ENCODE peak calls at places on chromosomes 11 and 22, in nine cellular contexts. One of them, this sample, is unnamed.

GRCh38 chr11:131957891-131958290 is 587.5 kb downstream of the NTM start:
- DNase-seq in left ventricle myocardium inferior: no peak
- DNase-seq in activated naive CD4-positive, alpha-beta T cell treated with anti-CD3 and anti-CD28 coated beads for 36 hours: no peak
- DNase-seq in aorta: no peak
- DNase-seq in stimulated activated CD8-positive, alpha-beta memory T cell treated with anti-CD3 and anti-CD28 coated beads, Interleukin-4, amount 100 ng/mL, for 24 hours: no peak
- DNase-seq in fibroblast of pulmonary artery: no peak
- DNase-seq in T-helper 9 cell: no peak
- DNase-seq in NCI-H345: no peak
- DNase-seq in body of pancreas: no peak
- DNase-seq in this sample: no peak

GRCh38 chr11:66277475-66278391 is at the start of gene CNIH2:
- DNase-seq in left ventricle myocardium inferior: no peak
- DNase-seq in activated naive CD4-positive, alpha-beta T cell treated with anti-CD3 and anti-CD28 coated beads for 36 hours: no peak
- DNase-seq in aorta: no peak
- DNase-seq in stimulated activated CD8-positive, alpha-beta memory T cell treated with anti-CD3 and anti-CD28 coated beads, Interleukin-4, amount 100 ng/mL, for 24 hours: no peak
- DNase-seq in fibroblast of pulmonary artery: no peak
- DNase-seq in T-helper 9 cell: peak; percentile 51
- DNase-seq in NCI-H345: peak; percentile 71
- DNase-seq in body of pancreas: no peak
- DNase-seq in this sample: peak; percentile 74

GRCh38 chr11:121416909-121417567 is 35.1 kb upstream of the SORL1 start:
- DNase-seq in left ventricle myocardium inferior: peak; percentile 81
- DNase-seq in activated naive CD4-positive, alpha-beta T cell treated with anti-CD3 and anti-CD28 coated beads for 36 hours: peak; percentile 64
- DNase-seq in aorta: peak; percentile 94
- DNase-seq in stimulated activated CD8-positive, alpha-beta memory T cell treated with anti-CD3 and anti-CD28 coated beads, Interleukin-4, amount 100 ng/mL, for 24 hours: no peak
- DNase-seq in fibroblast of pulmonary artery: peak; percentile 94
- DNase-seq in T-helper 9 cell: peak; percentile 26
- DNase-seq in NCI-H345: no peak
- DNase-seq in body of pancreas: peak; percentile 91
- DNase-seq in this sample: no peak

GRCh38 chr11:83681045-83681781 is 395.0 kb upstream of the CCDC90B start:
- DNase-seq in left ventricle myocardium inferior: no peak
- DNase-seq in activated naive CD4-positive, alpha-beta T cell treated with anti-CD3 and anti-CD28 coated beads for 36 hours: no peak
- DNase-seq in aorta: no peak
- DNase-seq in stimulated activated CD8-positive, alpha-beta memory T cell treated with anti-CD3 and anti-CD28 coated beads, Interleukin-4, amount 100 ng/mL, for 24 hours: no peak
- DNase-seq in fibroblast of pulmonary artery: peak; percentile 1
- DNase-seq in T-helper 9 cell: no peak
- DNase-seq in NCI-H345: peak; percentile 56
- DNase-seq in body of pancreas: no peak
- DNase-seq in this sample: no peak

GRCh38 chr22:29769723-29770321 is 2.7 kb downstream of the UQCR10 start:
- DNase-seq in left ventricle myocardium inferior: no peak
- DNase-seq in activated naive CD4-positive, alpha-beta T cell treated with anti-CD3 and anti-CD28 coated beads for 36 hours: no peak
- DNase-seq in aorta: no peak
- DNase-seq in stimulated activated CD8-positive, alpha-beta memory T cell treated with anti-CD3 and anti-CD28 coated beads, Interleukin-4, amount 100 ng/mL, for 24 hours: no peak
- DNase-seq in fibroblast of pulmonary artery: no peak
- DNase-seq in T-helper 9 cell: no peak
- DNase-seq in NCI-H345: no peak
- DNase-seq in body of pancreas: no peak
- DNase-seq in this sample: no peak

GRCh38 chr22:29030618-29031235 is 30.9 kb downstream of the C22orf31 start:
- DNase-seq in left ventricle myocardium inferior: peak; percentile 73
- DNase-seq in activated naive CD4-positive, alpha-beta T cell treated with anti-CD3 and anti-CD28 coated beads for 36 hours: peak; percentile 20
- DNase-seq in aorta: peak; percentile 83
- DNase-seq in stimulated activated CD8-positive, alpha-beta memory T cell treated with anti-CD3 and anti-CD28 coated beads, Interleukin-4, amount 100 ng/mL, for 24 hours: no peak
- DNase-seq in fibroblast of pulmonary artery: peak; percentile 81
- DNase-seq in T-helper 9 cell: no peak
- DNase-seq in NCI-H345: no peak
- DNase-seq in body of pancreas: peak; percentile 93
- DNase-seq in this sample: no peak

GRCh38 chr22:34055525-34056200 is 135.4 kb upstream of the LARGE1 start:
- DNase-seq in left ventricle myocardium inferior: no peak
- DNase-seq in activated naive CD4-positive, alpha-beta T cell treated with anti-CD3 and anti-CD28 coated beads for 36 hours: no peak
- DNase-seq in aorta: no peak
- DNase-seq in stimulated activated CD8-positive, alpha-beta memory T cell treated with anti-CD3 and anti-CD28 coated beads, Interleukin-4, amount 100 ng/mL, for 24 hours: no peak
- DNase-seq in fibroblast of pulmonary artery: no peak
- DNase-seq in T-helper 9 cell: no peak
- DNase-seq in NCI-H345: peak; percentile 0
- DNase-seq in body of pancreas: peak; percentile 2
- DNase-seq in this sample: no peak

GRCh38 chr11:6219359-6219758 is 14.0 kb downstream of the C11orf42 start:
- DNase-seq in left ventricle myocardium inferior: no peak
- DNase-seq in activated naive CD4-positive, alpha-beta T cell treated with anti-CD3 and anti-CD28 coated beads for 36 hours: no peak
- DNase-seq in aorta: no peak
- DNase-seq in stimulated activated CD8-positive, alpha-beta memory T cell treated with anti-CD3 and anti-CD28 coated beads, Interleukin-4, amount 100 ng/mL, for 24 hours: no peak
- DNase-seq in fibroblast of pulmonary artery: peak; percentile 89
- DNase-seq in T-helper 9 cell: no peak
- DNase-seq in NCI-H345: no peak
- DNase-seq in body of pancreas: no peak
- DNase-seq in this sample: no peak

GRCh38 chr22:27462190-27462589 is 339.4 kb downstream of the MN1 start:
- DNase-seq in left ventricle myocardium inferior: no peak
- DNase-seq in activated naive CD4-positive, alpha-beta T cell treated with anti-CD3 and anti-CD28 coated beads for 36 hours: no peak
- DNase-seq in aorta: peak; percentile 25
- DNase-seq in stimulated activated CD8-positive, alpha-beta memory T cell treated with anti-CD3 and anti-CD28 coated beads, Interleukin-4, amount 100 ng/mL, for 24 hours: no peak
- DNase-seq in fibroblast of pulmonary artery: no peak
- DNase-seq in T-helper 9 cell: no peak
- DNase-seq in NCI-H345: peak; percentile 60
- DNase-seq in body of pancreas: no peak
- DNase-seq in this sample: no peak

GRCh38 chr11:117908959-117909610 is 20.1 kb downstream of the TMPRSS13 start:
- DNase-seq in left ventricle myocardium inferior: no peak
- DNase-seq in activated naive CD4-positive, alpha-beta T cell treated with anti-CD3 and anti-CD28 coated beads for 36 hours: peak; percentile 27
- DNase-seq in aorta: no peak
- DNase-seq in stimulated activated CD8-positive, alpha-beta memory T cell treated with anti-CD3 and anti-CD28 coated beads, Interleukin-4, amount 100 ng/mL, for 24 hours: no peak
- DNase-seq in fibroblast of pulmonary artery: no peak
- DNase-seq in T-helper 9 cell: no peak
- DNase-seq in NCI-H345: no peak
- DNase-seq in body of pancreas: no peak
- DNase-seq in this sample: no peak

GRCh38 chr22:30947163-30947820 is 21.3 kb downstream of the MORC2 start:
- DNase-seq in left ventricle myocardium inferior: peak; percentile 31
- DNase-seq in activated naive CD4-positive, alpha-beta T cell treated with anti-CD3 and anti-CD28 coated beads for 36 hours: no peak
- DNase-seq in aorta: peak; percentile 73
- DNase-seq in stimulated activated CD8-positive, alpha-beta memory T cell treated with anti-CD3 and anti-CD28 coated beads, Interleukin-4, amount 100 ng/mL, for 24 hours: no peak
- DNase-seq in fibroblast of pulmonary artery: no peak
- DNase-seq in T-helper 9 cell: no peak
- DNase-seq in NCI-H345: peak; percentile 83
- DNase-seq in body of pancreas: no peak
- DNase-seq in this sample: no peak

GRCh38 chr22:16824718-16825687 is at the start of gene XKR3:
- DNase-seq in left ventricle myocardium inferior: no peak
- DNase-seq in activated naive CD4-positive, alpha-beta T cell treated with anti-CD3 and anti-CD28 coated beads for 36 hours: peak; percentile 58
- DNase-seq in aorta: no peak
- DNase-seq in stimulated activated CD8-positive, alpha-beta memory T cell treated with anti-CD3 and anti-CD28 coated beads, Interleukin-4, amount 100 ng/mL, for 24 hours: no peak
- DNase-seq in fibroblast of pulmonary artery: no peak
- DNase-seq in T-helper 9 cell: no peak
- DNase-seq in NCI-H345: no peak
- DNase-seq in body of pancreas: no peak
- DNase-seq in this sample: no peak

GRCh38 chr22:21682385-21683175 is 16.8 kb downstream of the PPIL2 start:
- DNase-seq in left ventricle myocardium inferior: no peak
- DNase-seq in activated naive CD4-positive, alpha-beta T cell treated with anti-CD3 and anti-CD28 coated beads for 36 hours: no peak
- DNase-seq in aorta: no peak
- DNase-seq in stimulated activated CD8-positive, alpha-beta memory T cell treated with anti-CD3 and anti-CD28 coated beads, Interleukin-4, amount 100 ng/mL, for 24 hours: no peak
- DNase-seq in fibroblast of pulmonary artery: no peak
- DNase-seq in T-helper 9 cell: no peak
- DNase-seq in NCI-H345: no peak
- DNase-seq in body of pancreas: peak; percentile 44
- DNase-seq in this sample: no peak

GRCh38 chr11:45285931-45286632 is at the start of gene SYT13:
- DNase-seq in left ventricle myocardium inferior: no peak
- DNase-seq in activated naive CD4-positive, alpha-beta T cell treated with anti-CD3 and anti-CD28 coated beads for 36 hours: no peak
- DNase-seq in aorta: peak; percentile 47
- DNase-seq in stimulated activated CD8-positive, alpha-beta memory T cell treated with anti-CD3 and anti-CD28 coated beads, Interleukin-4, amount 100 ng/mL, for 24 hours: no peak
- DNase-seq in fibroblast of pulmonary artery: no peak
- DNase-seq in T-helper 9 cell: no peak
- DNase-seq in NCI-H345: peak; percentile 83
- DNase-seq in body of pancreas: peak; percentile 56
- DNase-seq in this sample: no peak

GRCh38 chr11:80593981-80594380 is 1153.2 kb upstream of the TENM4 start:
- DNase-seq in left ventricle myocardium inferior: no peak
- DNase-seq in activated naive CD4-positive, alpha-beta T cell treated with anti-CD3 and anti-CD28 coated beads for 36 hours: no peak
- DNase-seq in aorta: no peak
- DNase-seq in stimulated activated CD8-positive, alpha-beta memory T cell treated with anti-CD3 and anti-CD28 coated beads, Interleukin-4, amount 100 ng/mL, for 24 hours: no peak
- DNase-seq in fibroblast of pulmonary artery: peak; percentile 90
- DNase-seq in T-helper 9 cell: no peak
- DNase-seq in NCI-H345: peak; percentile 21
- DNase-seq in body of pancreas: peak; percentile 3
- DNase-seq in this sample: no peak

GRCh38 chr22:39332441-39333064 is 13.1 kb upstream of the RPL3 start:
- DNase-seq in left ventricle myocardium inferior: no peak
- DNase-seq in activated naive CD4-positive, alpha-beta T cell treated with anti-CD3 and anti-CD28 coated beads for 36 hours: no peak
- DNase-seq in aorta: no peak
- DNase-seq in stimulated activated CD8-positive, alpha-beta memory T cell treated with anti-CD3 and anti-CD28 coated beads, Interleukin-4, amount 100 ng/mL, for 24 hours: no peak
- DNase-seq in fibroblast of pulmonary artery: no peak
- DNase-seq in T-helper 9 cell: no peak
- DNase-seq in NCI-H345: no peak
- DNase-seq in body of pancreas: peak; percentile 79
- DNase-seq in this sample: no peak

GRCh38 chr11:86632499-86633269 is 39.7 kb downstream of the ME3 start:
- DNase-seq in left ventricle myocardium inferior: no peak
- DNase-seq in activated naive CD4-positive, alpha-beta T cell treated with anti-CD3 and anti-CD28 coated beads for 36 hours: peak; percentile 61
- DNase-seq in aorta: peak; percentile 83
- DNase-seq in stimulated activated CD8-positive, alpha-beta memory T cell treated with anti-CD3 and anti-CD28 coated beads, Interleukin-4, amount 100 ng/mL, for 24 hours: no peak
- DNase-seq in fibroblast of pulmonary artery: peak; percentile 90
- DNase-seq in T-helper 9 cell: no peak
- DNase-seq in NCI-H345: peak; percentile 6
- DNase-seq in body of pancreas: peak; percentile 10
- DNase-seq in this sample: no peak

GRCh38 chr11:64642418-64642735 is 51.4 kb downstream of the SLC22A12 start:
- DNase-seq in left ventricle myocardium inferior: no peak
- DNase-seq in activated naive CD4-positive, alpha-beta T cell treated with anti-CD3 and anti-CD28 coated beads for 36 hours: no peak
- DNase-seq in aorta: no peak
- DNase-seq in stimulated activated CD8-positive, alpha-beta memory T cell treated with anti-CD3 and anti-CD28 coated beads, Interleukin-4, amount 100 ng/mL, for 24 hours: no peak
- DNase-seq in fibroblast of pulmonary artery: no peak
- DNase-seq in T-helper 9 cell: no peak
- DNase-seq in NCI-H345: no peak
- DNase-seq in body of pancreas: no peak
- DNase-seq in this sample: no peak

GRCh38 chr22:30344447-30345200 is 12.1 kb downstream of the SF3A1 start:
- DNase-seq in left ventricle myocardium inferior: no peak
- DNase-seq in activated naive CD4-positive, alpha-beta T cell treated with anti-CD3 and anti-CD28 coated beads for 36 hours: peak; percentile 16
- DNase-seq in aorta: no peak
- DNase-seq in stimulated activated CD8-positive, alpha-beta memory T cell treated with anti-CD3 and anti-CD28 coated beads, Interleukin-4, amount 100 ng/mL, for 24 hours: no peak
- DNase-seq in fibroblast of pulmonary artery: no peak
- DNase-seq in T-helper 9 cell: no peak
- DNase-seq in NCI-H345: no peak
- DNase-seq in body of pancreas: no peak
- DNase-seq in this sample: no peak

GRCh38 chr22:19782533-19782932 is 22.0 kb downstream of the TBX1 start:
- DNase-seq in left ventricle myocardium inferior: no peak
- DNase-seq in activated naive CD4-positive, alpha-beta T cell treated with anti-CD3 and anti-CD28 coated beads for 36 hours: no peak
- DNase-seq in aorta: peak; percentile 9
- DNase-seq in stimulated activated CD8-positive, alpha-beta memory T cell treated with anti-CD3 and anti-CD28 coated beads, Interleukin-4, amount 100 ng/mL, for 24 hours: no peak
- DNase-seq in fibroblast of pulmonary artery: no peak
- DNase-seq in T-helper 9 cell: no peak
- DNase-seq in NCI-H345: no peak
- DNase-seq in body of pancreas: no peak
- DNase-seq in this sample: no peak

GRCh38 chr22:21780259-21780658 is 44.7 kb upstream of the YPEL1 start:
- DNase-seq in left ventricle myocardium inferior: no peak
- DNase-seq in activated naive CD4-positive, alpha-beta T cell treated with anti-CD3 and anti-CD28 coated beads for 36 hours: no peak
- DNase-seq in aorta: no peak
- DNase-seq in stimulated activated CD8-positive, alpha-beta memory T cell treated with anti-CD3 and anti-CD28 coated beads, Interleukin-4, amount 100 ng/mL, for 24 hours: no peak
- DNase-seq in fibroblast of pulmonary artery: no peak
- DNase-seq in T-helper 9 cell: no peak
- DNase-seq in NCI-H345: no peak
- DNase-seq in body of pancreas: no peak
- DNase-seq in this sample: no peak

GRCh38 chr22:30265851-30266444 is 703 bp downstream of the OSM start:
- DNase-seq in left ventricle myocardium inferior: peak; percentile 65
- DNase-seq in activated naive CD4-positive, alpha-beta T cell treated with anti-CD3 and anti-CD28 coated beads for 36 hours: peak; percentile 92
- DNase-seq in aorta: peak; percentile 87
- DNase-seq in stimulated activated CD8-positive, alpha-beta memory T cell treated with anti-CD3 and anti-CD28 coated beads, Interleukin-4, amount 100 ng/mL, for 24 hours: peak; percentile 79
- DNase-seq in fibroblast of pulmonary artery: no peak
- DNase-seq in T-helper 9 cell: peak; percentile 71
- DNase-seq in NCI-H345: no peak
- DNase-seq in body of pancreas: peak; percentile 69
- DNase-seq in this sample: peak; percentile 81

GRCh38 chr22:47713880-47714452 is 951.5 kb downstream of the TBC1D22A start:
- DNase-seq in left ventricle myocardium inferior: no peak
- DNase-seq in activated naive CD4-positive, alpha-beta T cell treated with anti-CD3 and anti-CD28 coated beads for 36 hours: no peak
- DNase-seq in aorta: no peak
- DNase-seq in stimulated activated CD8-positive, alpha-beta memory T cell treated with anti-CD3 and anti-CD28 coated beads, Interleukin-4, amount 100 ng/mL, for 24 hours: no peak
- DNase-seq in fibroblast of pulmonary artery: no peak
- DNase-seq in T-helper 9 cell: no peak
- DNase-seq in NCI-H345: no peak
- DNase-seq in body of pancreas: no peak
- DNase-seq in this sample: no peak

GRCh38 chr11:1480191-1480554 is 6.4 kb downstream of the MOB2 start:
- DNase-seq in left ventricle myocardium inferior: no peak
- DNase-seq in activated naive CD4-positive, alpha-beta T cell treated with anti-CD3 and anti-CD28 coated beads for 36 hours: no peak
- DNase-seq in aorta: peak; percentile 32
- DNase-seq in stimulated activated CD8-positive, alpha-beta memory T cell treated with anti-CD3 and anti-CD28 coated beads, Interleukin-4, amount 100 ng/mL, for 24 hours: no peak
- DNase-seq in fibroblast of pulmonary artery: no peak
- DNase-seq in T-helper 9 cell: no peak
- DNase-seq in NCI-H345: no peak
- DNase-seq in body of pancreas: no peak
- DNase-seq in this sample: no peak

GRCh38 chr11:27701262-27702105 is 1.2 kb upstream of the BDNF start:
- DNase-seq in left ventricle myocardium inferior: peak; percentile 41
- DNase-seq in activated naive CD4-positive, alpha-beta T cell treated with anti-CD3 and anti-CD28 coated beads for 36 hours: no peak
- DNase-seq in aorta: no peak
- DNase-seq in stimulated activated CD8-positive, alpha-beta memory T cell treated with anti-CD3 and anti-CD28 coated beads, Interleukin-4, amount 100 ng/mL, for 24 hours: no peak
- DNase-seq in fibroblast of pulmonary artery: peak; percentile 73
- DNase-seq in T-helper 9 cell: no peak
- DNase-seq in NCI-H345: peak; percentile 51
- DNase-seq in body of pancreas: no peak
- DNase-seq in this sample: no peak

GRCh38 chr22:42388130-42388797 is 43.9 kb downstream of the NFAM1 start:
- DNase-seq in left ventricle myocardium inferior: no peak
- DNase-seq in activated naive CD4-positive, alpha-beta T cell treated with anti-CD3 and anti-CD28 coated beads for 36 hours: no peak
- DNase-seq in aorta: no peak
- DNase-seq in stimulated activated CD8-positive, alpha-beta memory T cell treated with anti-CD3 and anti-CD28 coated beads, Interleukin-4, amount 100 ng/mL, for 24 hours: no peak
- DNase-seq in fibroblast of pulmonary artery: peak; percentile 10
- DNase-seq in T-helper 9 cell: no peak
- DNase-seq in NCI-H345: peak; percentile 86
- DNase-seq in body of pancreas: peak; percentile 58
- DNase-seq in this sample: no peak

GRCh38 chr11:3984896-3985295 is 109.7 kb upstream of the RRM1 start:
- DNase-seq in left ventricle myocardium inferior: no peak
- DNase-seq in activated naive CD4-positive, alpha-beta T cell treated with anti-CD3 and anti-CD28 coated beads for 36 hours: peak; percentile 80
- DNase-seq in aorta: no peak
- DNase-seq in stimulated activated CD8-positive, alpha-beta memory T cell treated with anti-CD3 and anti-CD28 coated beads, Interleukin-4, amount 100 ng/mL, for 24 hours: peak; percentile 17
- DNase-seq in fibroblast of pulmonary artery: peak; percentile 47
- DNase-seq in T-helper 9 cell: no peak
- DNase-seq in NCI-H345: no peak
- DNase-seq in body of pancreas: no peak
- DNase-seq in this sample: no peak

GRCh38 chr22:41913842-41914534 is 886 bp downstream of the SHISA8 start:
- DNase-seq in left ventricle myocardium inferior: no peak
- DNase-seq in activated naive CD4-positive, alpha-beta T cell treated with anti-CD3 and anti-CD28 coated beads for 36 hours: no peak
- DNase-seq in aorta: no peak
- DNase-seq in stimulated activated CD8-positive, alpha-beta memory T cell treated with anti-CD3 and anti-CD28 coated beads, Interleukin-4, amount 100 ng/mL, for 24 hours: no peak
- DNase-seq in fibroblast of pulmonary artery: no peak
- DNase-seq in T-helper 9 cell: no peak
- DNase-seq in NCI-H345: no peak
- DNase-seq in body of pancreas: no peak
- DNase-seq in this sample: no peak

GRCh38 chr22:46514592-46515207 is 22.7 kb downstream of the CELSR1 start:
- DNase-seq in left ventricle myocardium inferior: no peak
- DNase-seq in activated naive CD4-positive, alpha-beta T cell treated with anti-CD3 and anti-CD28 coated beads for 36 hours: no peak
- DNase-seq in aorta: no peak
- DNase-seq in stimulated activated CD8-positive, alpha-beta memory T cell treated with anti-CD3 and anti-CD28 coated beads, Interleukin-4, amount 100 ng/mL, for 24 hours: no peak
- DNase-seq in fibroblast of pulmonary artery: peak; percentile 30
- DNase-seq in T-helper 9 cell: no peak
- DNase-seq in NCI-H345: no peak
- DNase-seq in body of pancreas: no peak
- DNase-seq in this sample: no peak